ENCODE peak calls at places on chromosomes 11 and 22, in six cellular contexts. X is suprapubic skin, R is aorta, I is NCI-H1092 treated with DMSO at 0.1 percent for 48 hours, O is ovary, G is nephron progenitor cell. K is an unnamed sample.

GRCh38 chr22:39138357-39138997 is 14.0 kb downstream of the CBX7 start:
- DNase-seq in X (no peak), R (no peak), I (no peak), O (no peak), G (no peak), K (peak)

GRCh38 chr11:30143098-30143705 is 87.6 kb upstream of the FSHB start:
- DNase-seq in X (no peak), R (no peak), I (peak), O (no peak), G (peak), K (peak)

GRCh38 chr11:38169286-38169685 is 1571.2 kb upstream of the RAG2 start:
- DNase-seq in X (no peak), R (no peak), I (no peak), O (no peak), G (no peak), K (no peak)

GRCh38 chr22:44740307-44740706 is 12.1 kb upstream of the ARHGAP8 start:
- DNase-seq in X (no peak), R (no peak), I (no peak), O (no peak), G (no peak), K (no peak)

GRCh38 chr22:38282397-38282796 is 9.6 kb upstream of the TMEM184B start:
- DNase-seq in X (no peak), R (no peak), I (no peak), O (no peak), G (no peak), K (no peak)

GRCh38 chr11:65132988-65133700 is 1.2 kb downstream of the SYVN1 start:
- DNase-seq in X (peak), R (peak), I (no peak), O (peak), G (no peak), K (peak)

GRCh38 chr11:118625036-118625690 is 17.7 kb downstream of the PHLDB1 start:
- DNase-seq in X (no peak), R (peak), I (no peak), O (no peak), G (no peak), K (no peak)

GRCh38 chr11:102666331-102666957 is 39.1 kb downstream of the MMP27 start:
- DNase-seq in X (no peak), R (no peak), I (peak), O (no peak), G (peak), K (peak)

GRCh38 chr22:44547371-44547770 is 49.3 kb upstream of the RTL6 start:
- DNase-seq in X (peak), R (no peak), I (no peak), O (no peak), G (no peak), K (peak)

GRCh38 chr11:103537904-103538502 is 428.8 kb downstream of the DYNC2H1 start:
- DNase-seq in X (no peak), R (no peak), I (peak), O (no peak), G (no peak), K (peak)

GRCh38 chr11:62832346-62833234 is at the start of gene TEX54:
- DNase-seq in X (peak), R (peak), I (no peak), O (peak), G (no peak), K (peak)

GRCh38 chr11:92932023-92932422 is 37.4 kb upstream of the MTNR1B start:
- DNase-seq in X (no peak), R (no peak), I (no peak), O (no peak), G (no peak), K (no peak)